ENCODE peak calls at places on chromosomes 16 and 17, in eight cellular contexts. One of them, this sample, is unnamed.

GRCh38 chr17:66934040-66934439 is 30.5 kb upstream of the CACNG4 start:
- DNase-seq in iPS DF 19.7: no peak
- DNase-seq in effector memory CD4-positive, alpha-beta T cell: no peak
- DNase-seq in activated T-cell treated with anti-CD3 and anti-CD28 coated beads for 1 hour: no peak
- DNase-seq in A549: no peak
- DNase-seq in activated CD8-positive, alpha-beta memory T cell treated with anti-CD3 and anti-CD28 coated beads for 1 hour: no peak
- DNase-seq in activated CD4-positive, alpha-beta T cell treated with anti-CD3 and anti-CD28 coated beads, Interleukin-2, amount 10 ng/mL, durations not matched to agents 24 days and 14 days: no peak
- DNase-seq in stimulated activated CD4-positive, alpha-beta T cell treated with anti-CD3 and anti-CD28 coated beads, Interleukin-1b, Interleukin-23, amount 100 ng/mL, for 1 hour: no peak
- DNase-seq in this sample: no peak

GRCh38 chr17:39404542-39405378 is 3.3 kb upstream of the FBXL20 start:
- DNase-seq in effector memory CD4-positive, alpha-beta T cell: no peak
- DNase-seq in A549: peak
- DNase-seq in activated CD8-positive, alpha-beta memory T cell treated with anti-CD3 and anti-CD28 coated beads for 1 hour: no peak
- DNase-seq in stimulated activated CD4-positive, alpha-beta T cell treated with anti-CD3 and anti-CD28 coated beads, Interleukin-1b, Interleukin-23, amount 100 ng/mL, for 1 hour: no peak
- DNase-seq in activated CD4-positive, alpha-beta T cell treated with anti-CD3 and anti-CD28 coated beads, Interleukin-2, amount 10 ng/mL, durations not matched to agents 24 days and 14 days: peak
- DNase-seq in iPS DF 19.7: no peak
- DNase-seq in activated T-cell treated with anti-CD3 and anti-CD28 coated beads for 1 hour: no peak
- DNase-seq in this sample: no peak

GRCh38 chr16:17921357-17921978 is 415.1 kb downstream of the NPIPA8 start:
- DNase-seq in A549: peak
- DNase-seq in iPS DF 19.7: peak
- DNase-seq in effector memory CD4-positive, alpha-beta T cell: no peak
- DNase-seq in stimulated activated CD4-positive, alpha-beta T cell treated with anti-CD3 and anti-CD28 coated beads, Interleukin-1b, Interleukin-23, amount 100 ng/mL, for 1 hour: peak
- DNase-seq in activated CD8-positive, alpha-beta memory T cell treated with anti-CD3 and anti-CD28 coated beads for 1 hour: peak
- DNase-seq in activated CD4-positive, alpha-beta T cell treated with anti-CD3 and anti-CD28 coated beads, Interleukin-2, amount 10 ng/mL, durations not matched to agents 24 days and 14 days: peak
- DNase-seq in activated T-cell treated with anti-CD3 and anti-CD28 coated beads for 1 hour: peak
- DNase-seq in this sample: peak

GRCh38 chr17:79838541-79839274 is 532 bp downstream of the CBX4 start:
- DNase-seq in stimulated activated CD4-positive, alpha-beta T cell treated with anti-CD3 and anti-CD28 coated beads, Interleukin-1b, Interleukin-23, amount 100 ng/mL, for 1 hour: no peak
- DNase-seq in activated CD4-positive, alpha-beta T cell treated with anti-CD3 and anti-CD28 coated beads, Interleukin-2, amount 10 ng/mL, durations not matched to agents 24 days and 14 days: peak
- DNase-seq in A549: peak
- DNase-seq in iPS DF 19.7: no peak
- DNase-seq in activated CD8-positive, alpha-beta memory T cell treated with anti-CD3 and anti-CD28 coated beads for 1 hour: no peak
- DNase-seq in effector memory CD4-positive, alpha-beta T cell: peak
- DNase-seq in activated T-cell treated with anti-CD3 and anti-CD28 coated beads for 1 hour: peak
- DNase-seq in this sample: peak

GRCh38 chr16:51591480-51591879 is 440.4 kb upstream of the SALL1 start:
- DNase-seq in activated T-cell treated with anti-CD3 and anti-CD28 coated beads for 1 hour: no peak
- DNase-seq in stimulated activated CD4-positive, alpha-beta T cell treated with anti-CD3 and anti-CD28 coated beads, Interleukin-1b, Interleukin-23, amount 100 ng/mL, for 1 hour: no peak
- DNase-seq in effector memory CD4-positive, alpha-beta T cell: no peak
- DNase-seq in activated CD4-positive, alpha-beta T cell treated with anti-CD3 and anti-CD28 coated beads, Interleukin-2, amount 10 ng/mL, durations not matched to agents 24 days and 14 days: no peak
- DNase-seq in iPS DF 19.7: no peak
- DNase-seq in activated CD8-positive, alpha-beta memory T cell treated with anti-CD3 and anti-CD28 coated beads for 1 hour: no peak
- DNase-seq in A549: no peak
- DNase-seq in this sample: no peak

GRCh38 chr17:76239538-76240274 is 587 bp downstream of the RNF157 start:
- DNase-seq in effector memory CD4-positive, alpha-beta T cell: no peak
- DNase-seq in iPS DF 19.7: no peak
- DNase-seq in activated CD8-positive, alpha-beta memory T cell treated with anti-CD3 and anti-CD28 coated beads for 1 hour: no peak
- DNase-seq in activated CD4-positive, alpha-beta T cell treated with anti-CD3 and anti-CD28 coated beads, Interleukin-2, amount 10 ng/mL, durations not matched to agents 24 days and 14 days: peak
- DNase-seq in A549: no peak
- DNase-seq in stimulated activated CD4-positive, alpha-beta T cell treated with anti-CD3 and anti-CD28 coated beads, Interleukin-1b, Interleukin-23, amount 100 ng/mL, for 1 hour: no peak
- DNase-seq in activated T-cell treated with anti-CD3 and anti-CD28 coated beads for 1 hour: no peak
- DNase-seq in this sample: no peak

GRCh38 chr16:78388920-78389564 is 289.6 kb downstream of the WWOX start:
- DNase-seq in iPS DF 19.7: no peak
- DNase-seq in activated T-cell treated with anti-CD3 and anti-CD28 coated beads for 1 hour: no peak
- DNase-seq in effector memory CD4-positive, alpha-beta T cell: no peak
- DNase-seq in activated CD8-positive, alpha-beta memory T cell treated with anti-CD3 and anti-CD28 coated beads for 1 hour: no peak
- DNase-seq in A549: no peak
- DNase-seq in stimulated activated CD4-positive, alpha-beta T cell treated with anti-CD3 and anti-CD28 coated beads, Interleukin-1b, Interleukin-23, amount 100 ng/mL, for 1 hour: no peak
- DNase-seq in activated CD4-positive, alpha-beta T cell treated with anti-CD3 and anti-CD28 coated beads, Interleukin-2, amount 10 ng/mL, durations not matched to agents 24 days and 14 days: no peak
- DNase-seq in this sample: no peak

GRCh38 chr17:45018514-45019176 is 32.8 kb downstream of the DCAKD start:
- DNase-seq in activated CD4-positive, alpha-beta T cell treated with anti-CD3 and anti-CD28 coated beads, Interleukin-2, amount 10 ng/mL, durations not matched to agents 24 days and 14 days: peak
- DNase-seq in activated CD8-positive, alpha-beta memory T cell treated with anti-CD3 and anti-CD28 coated beads for 1 hour: no peak
- DNase-seq in activated T-cell treated with anti-CD3 and anti-CD28 coated beads for 1 hour: no peak
- DNase-seq in stimulated activated CD4-positive, alpha-beta T cell treated with anti-CD3 and anti-CD28 coated beads, Interleukin-1b, Interleukin-23, amount 100 ng/mL, for 1 hour: no peak
- DNase-seq in effector memory CD4-positive, alpha-beta T cell: no peak
- DNase-seq in iPS DF 19.7: no peak
- DNase-seq in A549: no peak
- DNase-seq in this sample: no peak

GRCh38 chr17:27494192-27495091 is 38.2 kb downstream of the KSR1 start:
- DNase-seq in activated T-cell treated with anti-CD3 and anti-CD28 coated beads for 1 hour: no peak
- DNase-seq in effector memory CD4-positive, alpha-beta T cell: no peak
- DNase-seq in iPS DF 19.7: no peak
- DNase-seq in activated CD8-positive, alpha-beta memory T cell treated with anti-CD3 and anti-CD28 coated beads for 1 hour: no peak
- DNase-seq in A549: peak
- DNase-seq in activated CD4-positive, alpha-beta T cell treated with anti-CD3 and anti-CD28 coated beads, Interleukin-2, amount 10 ng/mL, durations not matched to agents 24 days and 14 days: no peak
- DNase-seq in stimulated activated CD4-positive, alpha-beta T cell treated with anti-CD3 and anti-CD28 coated beads, Interleukin-1b, Interleukin-23, amount 100 ng/mL, for 1 hour: no peak
- DNase-seq in this sample: peak

GRCh38 chr17:1091885-1092284 is 87.9 kb downstream of the ABR start:
- DNase-seq in effector memory CD4-positive, alpha-beta T cell: no peak
- DNase-seq in activated CD4-positive, alpha-beta T cell treated with anti-CD3 and anti-CD28 coated beads, Interleukin-2, amount 10 ng/mL, durations not matched to agents 24 days and 14 days: no peak
- DNase-seq in activated T-cell treated with anti-CD3 and anti-CD28 coated beads for 1 hour: no peak
- DNase-seq in activated CD8-positive, alpha-beta memory T cell treated with anti-CD3 and anti-CD28 coated beads for 1 hour: no peak
- DNase-seq in stimulated activated CD4-positive, alpha-beta T cell treated with anti-CD3 and anti-CD28 coated beads, Interleukin-1b, Interleukin-23, amount 100 ng/mL, for 1 hour: no peak
- DNase-seq in A549: no peak
- DNase-seq in iPS DF 19.7: no peak
- DNase-seq in this sample: no peak

GRCh38 chr17:37650419-37651003 is 7.3 kb upstream of the DDX52 start:
- DNase-seq in activated CD8-positive, alpha-beta memory T cell treated with anti-CD3 and anti-CD28 coated beads for 1 hour: no peak
- DNase-seq in iPS DF 19.7: no peak
- DNase-seq in activated CD4-positive, alpha-beta T cell treated with anti-CD3 and anti-CD28 coated beads, Interleukin-2, amount 10 ng/mL, durations not matched to agents 24 days and 14 days: no peak
- DNase-seq in activated T-cell treated with anti-CD3 and anti-CD28 coated beads for 1 hour: no peak
- DNase-seq in stimulated activated CD4-positive, alpha-beta T cell treated with anti-CD3 and anti-CD28 coated beads, Interleukin-1b, Interleukin-23, amount 100 ng/mL, for 1 hour: no peak
- DNase-seq in A549: peak
- DNase-seq in effector memory CD4-positive, alpha-beta T cell: no peak
- DNase-seq in this sample: no peak

GRCh38 chr16:88076211-88076931 is 125.1 kb downstream of the BANP start:
- DNase-seq in effector memory CD4-positive, alpha-beta T cell: no peak
- DNase-seq in iPS DF 19.7: no peak
- DNase-seq in A549: no peak
- DNase-seq in activated CD8-positive, alpha-beta memory T cell treated with anti-CD3 and anti-CD28 coated beads for 1 hour: no peak
- DNase-seq in stimulated activated CD4-positive, alpha-beta T cell treated with anti-CD3 and anti-CD28 coated beads, Interleukin-1b, Interleukin-23, amount 100 ng/mL, for 1 hour: no peak
- DNase-seq in activated CD4-positive, alpha-beta T cell treated with anti-CD3 and anti-CD28 coated beads, Interleukin-2, amount 10 ng/mL, durations not matched to agents 24 days and 14 days: no peak
- DNase-seq in activated T-cell treated with anti-CD3 and anti-CD28 coated beads for 1 hour: no peak
- DNase-seq in this sample: no peak

GRCh38 chr17:39667262-39668140 is 752 bp upstream of the PNMT start:
- DNase-seq in effector memory CD4-positive, alpha-beta T cell: no peak
- DNase-seq in A549: no peak
- DNase-seq in activated CD8-positive, alpha-beta memory T cell treated with anti-CD3 and anti-CD28 coated beads for 1 hour: no peak
- DNase-seq in activated T-cell treated with anti-CD3 and anti-CD28 coated beads for 1 hour: no peak
- DNase-seq in stimulated activated CD4-positive, alpha-beta T cell treated with anti-CD3 and anti-CD28 coated beads, Interleukin-1b, Interleukin-23, amount 100 ng/mL, for 1 hour: no peak
- DNase-seq in activated CD4-positive, alpha-beta T cell treated with anti-CD3 and anti-CD28 coated beads, Interleukin-2, amount 10 ng/mL, durations not matched to agents 24 days and 14 days: no peak
- DNase-seq in iPS DF 19.7: no peak
- DNase-seq in this sample: peak

GRCh38 chr17:49287481-49287880 is 56.9 kb upstream of the PHOSPHO1 start:
- DNase-seq in iPS DF 19.7: no peak
- DNase-seq in activated CD8-positive, alpha-beta memory T cell treated with anti-CD3 and anti-CD28 coated beads for 1 hour: no peak
- DNase-seq in stimulated activated CD4-positive, alpha-beta T cell treated with anti-CD3 and anti-CD28 coated beads, Interleukin-1b, Interleukin-23, amount 100 ng/mL, for 1 hour: no peak
- DNase-seq in effector memory CD4-positive, alpha-beta T cell: no peak
- DNase-seq in activated T-cell treated with anti-CD3 and anti-CD28 coated beads for 1 hour: no peak
- DNase-seq in activated CD4-positive, alpha-beta T cell treated with anti-CD3 and anti-CD28 coated beads, Interleukin-2, amount 10 ng/mL, durations not matched to agents 24 days and 14 days: no peak
- DNase-seq in A549: no peak
- DNase-seq in this sample: no peak

GRCh38 chr17:13967416-13967815 is 101.9 kb upstream of the COX10 start:
- DNase-seq in A549: no peak
- DNase-seq in stimulated activated CD4-positive, alpha-beta T cell treated with anti-CD3 and anti-CD28 coated beads, Interleukin-1b, Interleukin-23, amount 100 ng/mL, for 1 hour: no peak
- DNase-seq in activated CD8-positive, alpha-beta memory T cell treated with anti-CD3 and anti-CD28 coated beads for 1 hour: no peak
- DNase-seq in iPS DF 19.7: no peak
- DNase-seq in effector memory CD4-positive, alpha-beta T cell: no peak
- DNase-seq in activated CD4-positive, alpha-beta T cell treated with anti-CD3 and anti-CD28 coated beads, Interleukin-2, amount 10 ng/mL, durations not matched to agents 24 days and 14 days: no peak
- DNase-seq in activated T-cell treated with anti-CD3 and anti-CD28 coated beads for 1 hour: no peak
- DNase-seq in this sample: no peak

GRCh38 chr17:75785770-75786538 is 1.3 kb downstream of the UNK start:
- DNase-seq in A549: no peak
- DNase-seq in activated CD8-positive, alpha-beta memory T cell treated with anti-CD3 and anti-CD28 coated beads for 1 hour: no peak
- DNase-seq in iPS DF 19.7: no peak
- DNase-seq in activated T-cell treated with anti-CD3 and anti-CD28 coated beads for 1 hour: no peak
- DNase-seq in effector memory CD4-positive, alpha-beta T cell: no peak
- DNase-seq in activated CD4-positive, alpha-beta T cell treated with anti-CD3 and anti-CD28 coated beads, Interleukin-2, amount 10 ng/mL, durations not matched to agents 24 days and 14 days: no peak
- DNase-seq in stimulated activated CD4-positive, alpha-beta T cell treated with anti-CD3 and anti-CD28 coated beads, Interleukin-1b, Interleukin-23, amount 100 ng/mL, for 1 hour: no peak
- DNase-seq in this sample: no peak

GRCh38 chr16:66278604-66279262 is 87.8 kb upstream of the CDH5 start:
- DNase-seq in activated CD8-positive, alpha-beta memory T cell treated with anti-CD3 and anti-CD28 coated beads for 1 hour: no peak
- DNase-seq in iPS DF 19.7: no peak
- DNase-seq in activated T-cell treated with anti-CD3 and anti-CD28 coated beads for 1 hour: no peak
- DNase-seq in effector memory CD4-positive, alpha-beta T cell: no peak
- DNase-seq in A549: no peak
- DNase-seq in activated CD4-positive, alpha-beta T cell treated with anti-CD3 and anti-CD28 coated beads, Interleukin-2, amount 10 ng/mL, durations not matched to agents 24 days and 14 days: no peak
- DNase-seq in stimulated activated CD4-positive, alpha-beta T cell treated with anti-CD3 and anti-CD28 coated beads, Interleukin-1b, Interleukin-23, amount 100 ng/mL, for 1 hour: no peak
- DNase-seq in this sample: no peak

GRCh38 chr17:67200727-67201301 is 44.2 kb downstream of the HELZ start:
- DNase-seq in iPS DF 19.7: no peak
- DNase-seq in effector memory CD4-positive, alpha-beta T cell: no peak
- DNase-seq in activated T-cell treated with anti-CD3 and anti-CD28 coated beads for 1 hour: no peak
- DNase-seq in activated CD8-positive, alpha-beta memory T cell treated with anti-CD3 and anti-CD28 coated beads for 1 hour: no peak
- DNase-seq in A549: peak
- DNase-seq in activated CD4-positive, alpha-beta T cell treated with anti-CD3 and anti-CD28 coated beads, Interleukin-2, amount 10 ng/mL, durations not matched to agents 24 days and 14 days: no peak
- DNase-seq in stimulated activated CD4-positive, alpha-beta T cell treated with anti-CD3 and anti-CD28 coated beads, Interleukin-1b, Interleukin-23, amount 100 ng/mL, for 1 hour: no peak
- DNase-seq in this sample: no peak

GRCh38 chr17:21548236-21548635 is 144.1 kb upstream of the KCNJ18 start:
- DNase-seq in A549: no peak
- DNase-seq in iPS DF 19.7: no peak
- DNase-seq in effector memory CD4-positive, alpha-beta T cell: no peak
- DNase-seq in activated CD4-positive, alpha-beta T cell treated with anti-CD3 and anti-CD28 coated beads, Interleukin-2, amount 10 ng/mL, durations not matched to agents 24 days and 14 days: no peak
- DNase-seq in activated CD8-positive, alpha-beta memory T cell treated with anti-CD3 and anti-CD28 coated beads for 1 hour: no peak
- DNase-seq in stimulated activated CD4-positive, alpha-beta T cell treated with anti-CD3 and anti-CD28 coated beads, Interleukin-1b, Interleukin-23, amount 100 ng/mL, for 1 hour: no peak
- DNase-seq in activated T-cell treated with anti-CD3 and anti-CD28 coated beads for 1 hour: no peak
- DNase-seq in this sample: no peak

GRCh38 chr17:43766413-43767052 is 7.9 kb upstream of the SOST start:
- DNase-seq in effector memory CD4-positive, alpha-beta T cell: no peak
- DNase-seq in iPS DF 19.7: no peak
- DNase-seq in stimulated activated CD4-positive, alpha-beta T cell treated with anti-CD3 and anti-CD28 coated beads, Interleukin-1b, Interleukin-23, amount 100 ng/mL, for 1 hour: peak
- DNase-seq in activated T-cell treated with anti-CD3 and anti-CD28 coated beads for 1 hour: peak
- DNase-seq in activated CD4-positive, alpha-beta T cell treated with anti-CD3 and anti-CD28 coated beads, Interleukin-2, amount 10 ng/mL, durations not matched to agents 24 days and 14 days: peak
- DNase-seq in A549: peak
- DNase-seq in activated CD8-positive, alpha-beta memory T cell treated with anti-CD3 and anti-CD28 coated beads for 1 hour: no peak
- DNase-seq in this sample: no peak

GRCh38 chr17:46991618-46992017 is 12.6 kb upstream of the RPRML start:
- DNase-seq in stimulated activated CD4-positive, alpha-beta T cell treated with anti-CD3 and anti-CD28 coated beads, Interleukin-1b, Interleukin-23, amount 100 ng/mL, for 1 hour: no peak
- DNase-seq in activated T-cell treated with anti-CD3 and anti-CD28 coated beads for 1 hour: no peak
- DNase-seq in A549: no peak
- DNase-seq in effector memory CD4-positive, alpha-beta T cell: no peak
- DNase-seq in activated CD4-positive, alpha-beta T cell treated with anti-CD3 and anti-CD28 coated beads, Interleukin-2, amount 10 ng/mL, durations not matched to agents 24 days and 14 days: no peak
- DNase-seq in iPS DF 19.7: no peak
- DNase-seq in activated CD8-positive, alpha-beta memory T cell treated with anti-CD3 and anti-CD28 coated beads for 1 hour: no peak
- DNase-seq in this sample: no peak

GRCh38 chr17:1137465-1137894 is 42.3 kb downstream of the ABR start:
- DNase-seq in activated CD4-positive, alpha-beta T cell treated with anti-CD3 and anti-CD28 coated beads, Interleukin-2, amount 10 ng/mL, durations not matched to agents 24 days and 14 days: no peak
- DNase-seq in activated CD8-positive, alpha-beta memory T cell treated with anti-CD3 and anti-CD28 coated beads for 1 hour: no peak
- DNase-seq in effector memory CD4-positive, alpha-beta T cell: no peak
- DNase-seq in A549: peak
- DNase-seq in stimulated activated CD4-positive, alpha-beta T cell treated with anti-CD3 and anti-CD28 coated beads, Interleukin-1b, Interleukin-23, amount 100 ng/mL, for 1 hour: no peak
- DNase-seq in iPS DF 19.7: peak
- DNase-seq in activated T-cell treated with anti-CD3 and anti-CD28 coated beads for 1 hour: no peak
- DNase-seq in this sample: no peak

GRCh38 chr17:48328457-48328856 is 101.6 kb downstream of the SKAP1 start:
- DNase-seq in iPS DF 19.7: no peak
- DNase-seq in activated CD8-positive, alpha-beta memory T cell treated with anti-CD3 and anti-CD28 coated beads for 1 hour: no peak
- DNase-seq in activated T-cell treated with anti-CD3 and anti-CD28 coated beads for 1 hour: no peak
- DNase-seq in effector memory CD4-positive, alpha-beta T cell: no peak
- DNase-seq in activated CD4-positive, alpha-beta T cell treated with anti-CD3 and anti-CD28 coated beads, Interleukin-2, amount 10 ng/mL, durations not matched to agents 24 days and 14 days: no peak
- DNase-seq in stimulated activated CD4-positive, alpha-beta T cell treated with anti-CD3 and anti-CD28 coated beads, Interleukin-1b, Interleukin-23, amount 100 ng/mL, for 1 hour: no peak
- DNase-seq in A549: peak
- DNase-seq in this sample: no peak

GRCh38 chr17:15121426-15121825 is 143.7 kb downstream of the PMP22 start:
- DNase-seq in A549: no peak
- DNase-seq in activated CD8-positive, alpha-beta memory T cell treated with anti-CD3 and anti-CD28 coated beads for 1 hour: no peak
- DNase-seq in activated CD4-positive, alpha-beta T cell treated with anti-CD3 and anti-CD28 coated beads, Interleukin-2, amount 10 ng/mL, durations not matched to agents 24 days and 14 days: no peak
- DNase-seq in iPS DF 19.7: no peak
- DNase-seq in activated T-cell treated with anti-CD3 and anti-CD28 coated beads for 1 hour: no peak
- DNase-seq in effector memory CD4-positive, alpha-beta T cell: no peak
- DNase-seq in stimulated activated CD4-positive, alpha-beta T cell treated with anti-CD3 and anti-CD28 coated beads, Interleukin-1b, Interleukin-23, amount 100 ng/mL, for 1 hour: no peak
- DNase-seq in this sample: no peak

GRCh38 chr16:84905965-84906460 is 86.2 kb downstream of the CRISPLD2 start:
- DNase-seq in effector memory CD4-positive, alpha-beta T cell: no peak
- DNase-seq in activated T-cell treated with anti-CD3 and anti-CD28 coated beads for 1 hour: no peak
- DNase-seq in stimulated activated CD4-positive, alpha-beta T cell treated with anti-CD3 and anti-CD28 coated beads, Interleukin-1b, Interleukin-23, amount 100 ng/mL, for 1 hour: no peak
- DNase-seq in iPS DF 19.7: no peak
- DNase-seq in activated CD4-positive, alpha-beta T cell treated with anti-CD3 and anti-CD28 coated beads, Interleukin-2, amount 10 ng/mL, durations not matched to agents 24 days and 14 days: no peak
- DNase-seq in activated CD8-positive, alpha-beta memory T cell treated with anti-CD3 and anti-CD28 coated beads for 1 hour: no peak
- DNase-seq in A549: no peak
- DNase-seq in this sample: no peak

GRCh38 chr16:68644715-68645493 is at the start of gene CDH3:
- DNase-seq in effector memory CD4-positive, alpha-beta T cell: no peak
- DNase-seq in activated CD8-positive, alpha-beta memory T cell treated with anti-CD3 and anti-CD28 coated beads for 1 hour: no peak
- DNase-seq in stimulated activated CD4-positive, alpha-beta T cell treated with anti-CD3 and anti-CD28 coated beads, Interleukin-1b, Interleukin-23, amount 100 ng/mL, for 1 hour: no peak
- DNase-seq in activated CD4-positive, alpha-beta T cell treated with anti-CD3 and anti-CD28 coated beads, Interleukin-2, amount 10 ng/mL, durations not matched to agents 24 days and 14 days: peak
- DNase-seq in iPS DF 19.7: peak
- DNase-seq in A549: no peak
- DNase-seq in activated T-cell treated with anti-CD3 and anti-CD28 coated beads for 1 hour: no peak
- DNase-seq in this sample: peak

GRCh38 chr17:66309793-66310192 is 7.4 kb downstream of the PRKCA start:
- DNase-seq in A549: no peak
- DNase-seq in activated CD4-positive, alpha-beta T cell treated with anti-CD3 and anti-CD28 coated beads, Interleukin-2, amount 10 ng/mL, durations not matched to agents 24 days and 14 days: no peak
- DNase-seq in activated CD8-positive, alpha-beta memory T cell treated with anti-CD3 and anti-CD28 coated beads for 1 hour: no peak
- DNase-seq in activated T-cell treated with anti-CD3 and anti-CD28 coated beads for 1 hour: no peak
- DNase-seq in iPS DF 19.7: no peak
- DNase-seq in effector memory CD4-positive, alpha-beta T cell: no peak
- DNase-seq in stimulated activated CD4-positive, alpha-beta T cell treated with anti-CD3 and anti-CD28 coated beads, Interleukin-1b, Interleukin-23, amount 100 ng/mL, for 1 hour: no peak
- DNase-seq in this sample: no peak

GRCh38 chr16:28191364-28191985 is 20.3 kb downstream of the XPO6 start:
- DNase-seq in activated CD4-positive, alpha-beta T cell treated with anti-CD3 and anti-CD28 coated beads, Interleukin-2, amount 10 ng/mL, durations not matched to agents 24 days and 14 days: no peak
- DNase-seq in stimulated activated CD4-positive, alpha-beta T cell treated with anti-CD3 and anti-CD28 coated beads, Interleukin-1b, Interleukin-23, amount 100 ng/mL, for 1 hour: no peak
- DNase-seq in iPS DF 19.7: no peak
- DNase-seq in activated CD8-positive, alpha-beta memory T cell treated with anti-CD3 and anti-CD28 coated beads for 1 hour: no peak
- DNase-seq in activated T-cell treated with anti-CD3 and anti-CD28 coated beads for 1 hour: no peak
- DNase-seq in effector memory CD4-positive, alpha-beta T cell: no peak
- DNase-seq in A549: no peak
- DNase-seq in this sample: no peak

GRCh38 chr17:45294506-45294905 is 22.3 kb downstream of the MAP3K14 start:
- DNase-seq in activated CD4-positive, alpha-beta T cell treated with anti-CD3 and anti-CD28 coated beads, Interleukin-2, amount 10 ng/mL, durations not matched to agents 24 days and 14 days: no peak
- DNase-seq in activated CD8-positive, alpha-beta memory T cell treated with anti-CD3 and anti-CD28 coated beads for 1 hour: no peak
- DNase-seq in effector memory CD4-positive, alpha-beta T cell: no peak
- DNase-seq in A549: no peak
- DNase-seq in activated T-cell treated with anti-CD3 and anti-CD28 coated beads for 1 hour: no peak
- DNase-seq in iPS DF 19.7: no peak
- DNase-seq in stimulated activated CD4-positive, alpha-beta T cell treated with anti-CD3 and anti-CD28 coated beads, Interleukin-1b, Interleukin-23, amount 100 ng/mL, for 1 hour: no peak
- DNase-seq in this sample: peak

GRCh38 chr17:80384078-80384960 is 30.6 kb upstream of the ENDOV start:
- DNase-seq in activated CD4-positive, alpha-beta T cell treated with anti-CD3 and anti-CD28 coated beads, Interleukin-2, amount 10 ng/mL, durations not matched to agents 24 days and 14 days: no peak
- DNase-seq in A549: no peak
- DNase-seq in stimulated activated CD4-positive, alpha-beta T cell treated with anti-CD3 and anti-CD28 coated beads, Interleukin-1b, Interleukin-23, amount 100 ng/mL, for 1 hour: no peak
- DNase-seq in iPS DF 19.7: no peak
- DNase-seq in activated CD8-positive, alpha-beta memory T cell treated with anti-CD3 and anti-CD28 coated beads for 1 hour: no peak
- DNase-seq in activated T-cell treated with anti-CD3 and anti-CD28 coated beads for 1 hour: no peak
- DNase-seq in effector memory CD4-positive, alpha-beta T cell: no peak
- DNase-seq in this sample: no peak

This sample was measured in upper lobe of left lung.